ENCODE peak calls at places on chromosomes 12 and 14, in four cellular contexts. One of them, this sample, is unnamed. For H3K4me1, the result is how much of the 10 kb centered on the place peaks cover.

GRCh38 chr12:130632582-130633174 is 83.4 kb downstream of the RIMBP2 start:
- DNase-seq in mucosa of descending colon: no peak
- DNase-seq in neural progenitor cell: no peak
- DNase-seq in body of pancreas: no peak
- DNase-seq in this sample: no peak

GRCh38 chr12:32108829-32109228 is 2.2 kb downstream of the BICD1 start:
- DNase-seq in body of pancreas: no peak
- DNase-seq in mucosa of descending colon: no peak
- DNase-seq in neural progenitor cell: no peak
- DNase-seq in this sample: no peak

GRCh38 chr14:93173943-93174395 is 10.7 kb downstream of the MOAP1 start:
- DNase-seq in mucosa of descending colon: no peak
- DNase-seq in neural progenitor cell: no peak
- DNase-seq in body of pancreas: no peak
- DNase-seq in this sample: no peak

GRCh38 chr12:8033153-8034044 is 883 bp downstream of the FOXJ2 start:
- DNase-seq in body of pancreas: peak
- DNase-seq in neural progenitor cell: peak
- DNase-seq in mucosa of descending colon: no peak
- DNase-seq in this sample: peak

GRCh38 chr12:53764630-53765029 is 12.9 kb upstream of the CISTR start:
- DNase-seq in mucosa of descending colon: no peak
- DNase-seq in neural progenitor cell: no peak
- DNase-seq in body of pancreas: no peak
- DNase-seq in this sample: no peak

GRCh38 chr14:33254876-33255275 is 316.2 kb downstream of the NPAS3 start:
- DNase-seq in neural progenitor cell: no peak
- DNase-seq in body of pancreas: no peak
- DNase-seq in mucosa of descending colon: no peak
- DNase-seq in this sample: no peak

GRCh38 chr12:74598819-74599218 is 61.2 kb downstream of the ATXN7L3B start:
- DNase-seq in mucosa of descending colon: no peak
- DNase-seq in neural progenitor cell: no peak
- DNase-seq in body of pancreas: no peak
- DNase-seq in this sample: no peak

GRCh38 chr14:37697489-37698121 is 102.2 kb downstream of the TTC6 start:
- DNase-seq in mucosa of descending colon: no peak
- DNase-seq in body of pancreas: no peak
- DNase-seq in neural progenitor cell: no peak
- DNase-seq in this sample: no peak

GRCh38 chr14:52783211-52783610 is 8.2 kb downstream of the GNPNAT1 start:
- DNase-seq in neural progenitor cell: no peak
- DNase-seq in body of pancreas: no peak
- DNase-seq in mucosa of descending colon: no peak
- DNase-seq in this sample: no peak

GRCh38 chr12:121955258-121956040 is 37.1 kb downstream of the CFAP251 start:
- DNase-seq in neural progenitor cell: peak
- DNase-seq in mucosa of descending colon: no peak
- DNase-seq in body of pancreas: no peak
- DNase-seq in this sample: no peak

GRCh38 chr12:131828671-131829350 is 618 bp downstream of the MMP17 start:
- DNase-seq in body of pancreas: no peak
- DNase-seq in neural progenitor cell: peak
- DNase-seq in mucosa of descending colon: no peak
- DNase-seq in this sample: no peak

GRCh38 chr12:27566159-27566558 is 42.2 kb downstream of the PPFIBP1 start:
- DNase-seq in body of pancreas: no peak
- DNase-seq in mucosa of descending colon: no peak
- DNase-seq in neural progenitor cell: no peak
- DNase-seq in this sample: no peak

GRCh38 chr14:104895786-104896642 is 28.7 kb upstream of the PLD4 start:
- DNase-seq in body of pancreas: peak
- DNase-seq in mucosa of descending colon: peak
- DNase-seq in neural progenitor cell: no peak
- DNase-seq in this sample: peak

GRCh38 chr14:34059037-34059924 is 108.4 kb upstream of the EGLN3 start:
- DNase-seq in mucosa of descending colon: peak
- DNase-seq in body of pancreas: no peak
- DNase-seq in neural progenitor cell: no peak
- DNase-seq in this sample: no peak

GRCh38 chr12:90945070-90945649 is 9.8 kb downstream of the CCER1 start:
- DNase-seq in mucosa of descending colon: no peak
- DNase-seq in body of pancreas: no peak
- DNase-seq in neural progenitor cell: peak
- DNase-seq in this sample: no peak

GRCh38 chr12:54053625-54054441 is at the start of gene HOXC4:
- DNase-seq in mucosa of descending colon: no peak
- DNase-seq in neural progenitor cell: no peak
- DNase-seq in body of pancreas: no peak
- DNase-seq in this sample: no peak

GRCh38 chr12:93274937-93275336 is 102.8 kb upstream of the NUDT4 start:
- DNase-seq in neural progenitor cell: no peak
- DNase-seq in body of pancreas: no peak
- DNase-seq in mucosa of descending colon: no peak
- DNase-seq in this sample: no peak

GRCh38 chr12:2804390-2805145 is 7.9 kb upstream of the ITFG2 start:
- DNase-seq in mucosa of descending colon: no peak
- DNase-seq in neural progenitor cell: no peak
- DNase-seq in body of pancreas: peak
- DNase-seq in this sample: peak

GRCh38 chr12:43676183-43676813 is 82.3 kb downstream of the PUS7L start:
- DNase-seq in mucosa of descending colon: no peak
- DNase-seq in neural progenitor cell: peak
- DNase-seq in body of pancreas: no peak
- DNase-seq in this sample: no peak

GRCh38 chr14:22925513-22925912 is 3.7 kb downstream of the PRMT5 start:
- DNase-seq in mucosa of descending colon: no peak
- DNase-seq in body of pancreas: no peak
- DNase-seq in neural progenitor cell: no peak
- DNase-seq in this sample: no peak
- H3K4me1 ChIP-seq in mucosa of descending colon: under half
- H3K4me1 ChIP-seq in body of pancreas: under half
- H3K4me1 ChIP-seq in neural progenitor cell: under half
- H3K4me1 ChIP-seq in this sample: under half

DNA sequence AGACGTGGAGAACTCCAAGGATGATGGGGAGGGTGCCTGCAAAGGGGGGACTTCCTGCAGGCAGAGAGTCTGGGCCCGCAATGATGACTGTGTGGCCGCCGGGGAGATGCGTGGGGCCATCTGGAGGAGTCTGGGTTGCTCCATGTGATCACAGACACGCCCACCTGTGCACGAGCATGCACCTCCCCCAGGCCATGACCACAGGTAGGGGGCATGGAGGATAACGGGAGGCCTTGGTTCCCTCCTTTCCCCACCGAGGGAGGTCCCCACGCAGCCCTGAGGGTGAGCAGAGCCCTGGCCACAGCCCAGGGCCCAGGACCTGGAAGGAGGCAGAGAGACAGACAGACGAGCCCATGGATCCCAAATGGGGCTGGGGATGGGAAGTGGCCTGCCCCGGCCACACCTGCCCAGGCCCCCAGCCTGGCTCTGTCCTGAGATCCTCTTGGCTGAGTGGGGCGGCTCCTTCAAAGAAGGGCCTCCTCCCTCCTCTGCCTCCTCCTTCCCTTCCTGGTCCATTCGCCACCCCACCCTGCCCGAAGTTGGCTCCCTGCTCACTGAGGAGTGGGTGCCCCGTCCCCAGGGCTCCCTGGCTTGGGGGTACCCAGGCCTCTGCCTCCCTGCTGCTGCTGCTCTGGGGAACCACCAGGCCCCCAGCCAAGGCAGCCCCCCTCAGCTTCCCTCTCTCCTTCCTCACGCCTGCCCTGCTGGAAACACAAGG is 138.2 kb downstream of the CALM1 start:
- DNase-seq in body of pancreas: no peak
- DNase-seq in neural progenitor cell: no peak
- DNase-seq in mucosa of descending colon: peak
- DNase-seq in this sample: peak
- H3K4me1 ChIP-seq in body of pancreas: under half
- H3K4me1 ChIP-seq in neural progenitor cell: under half
- H3K4me1 ChIP-seq in mucosa of descending colon: under half
- H3K4me1 ChIP-seq in this sample: under half

GRCh38 chr14:95286649-95287048 is 33.1 kb downstream of the CLMN start:
- DNase-seq in neural progenitor cell: no peak
- DNase-seq in mucosa of descending colon: no peak
- DNase-seq in body of pancreas: no peak
- DNase-seq in this sample: no peak
- H3K4me1 ChIP-seq in neural progenitor cell: under half
- H3K4me1 ChIP-seq in mucosa of descending colon: under half
- H3K4me1 ChIP-seq in body of pancreas: under half
- H3K4me1 ChIP-seq in this sample: under half

DNA sequence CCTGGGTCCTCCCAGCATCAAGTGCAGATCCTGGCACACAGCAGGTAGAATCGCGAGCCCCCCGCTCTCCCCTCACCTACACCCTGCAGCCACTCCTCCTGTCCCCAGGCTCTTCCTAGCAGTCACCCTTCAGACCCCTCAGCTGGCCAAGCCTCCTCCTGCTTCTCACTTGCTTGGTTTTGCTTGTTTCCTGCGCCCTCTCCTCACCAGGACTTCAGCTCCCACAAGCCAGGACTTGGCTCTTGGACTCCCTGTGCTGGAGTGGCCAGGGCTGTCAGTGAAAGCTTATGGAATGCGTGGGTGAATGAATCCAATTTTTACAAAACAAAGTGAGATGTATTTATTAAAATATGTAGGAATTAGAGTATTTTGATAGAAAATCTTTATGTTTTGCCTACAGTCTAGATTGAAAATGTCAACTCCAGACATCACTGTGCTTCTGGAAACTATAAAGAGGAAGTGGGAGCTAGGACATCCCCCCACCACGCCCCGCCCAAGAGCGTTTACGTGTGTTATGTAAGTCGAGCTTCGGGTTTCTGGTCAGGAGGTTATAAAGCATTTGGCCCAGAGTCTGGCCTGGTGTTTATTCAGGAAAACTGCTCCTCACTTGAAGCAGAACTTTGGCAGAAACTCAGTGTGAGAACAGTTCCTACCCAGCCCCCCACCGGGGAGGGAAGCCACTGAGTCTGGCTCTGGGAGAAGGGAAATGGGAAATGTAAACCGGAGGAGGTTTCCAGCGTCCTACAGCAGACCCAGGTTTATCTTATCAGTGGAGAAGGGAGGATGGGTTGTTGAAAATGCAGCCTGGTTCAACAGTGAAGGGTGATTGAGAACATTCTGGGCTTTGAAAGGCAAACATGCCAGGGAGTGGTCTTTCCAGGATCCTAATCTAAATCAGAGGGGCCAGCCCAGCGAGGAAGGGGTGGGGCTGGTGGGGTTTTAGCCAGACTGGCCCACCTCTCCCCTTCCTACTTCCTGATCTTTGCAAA is 8.8 kb downstream of the ALDH2 start:
- DNase-seq in mucosa of descending colon: peak
- DNase-seq in body of pancreas: peak
- DNase-seq in neural progenitor cell: no peak
- DNase-seq in this sample: peak
- H3K4me1 ChIP-seq in mucosa of descending colon: half or more
- H3K4me1 ChIP-seq in body of pancreas: half or more
- H3K4me1 ChIP-seq in neural progenitor cell: under half
- H3K4me1 ChIP-seq in this sample: under half

GRCh38 chr12:124919646-124920352 is 5.3 kb upstream of the UBC start:
- DNase-seq in body of pancreas: no peak
- DNase-seq in neural progenitor cell: peak
- DNase-seq in mucosa of descending colon: no peak
- DNase-seq in this sample: no peak

GRCh38 chr12:124917135-124917840 is 2.8 kb upstream of the UBC start:
- DNase-seq in body of pancreas: peak
- DNase-seq in mucosa of descending colon: peak
- DNase-seq in neural progenitor cell: peak
- DNase-seq in this sample: peak

GRCh38 chr12:124917841-124918621 is 3.6 kb upstream of the UBC start:
- DNase-seq in mucosa of descending colon: no peak
- DNase-seq in body of pancreas: no peak
- DNase-seq in neural progenitor cell: no peak
- DNase-seq in this sample: no peak

GRCh38 chr12:124921200-124922008 is 7.0 kb upstream of the UBC start:
- DNase-seq in neural progenitor cell: peak
- DNase-seq in mucosa of descending colon: peak
- DNase-seq in body of pancreas: peak
- DNase-seq in this sample: no peak

DNA sequence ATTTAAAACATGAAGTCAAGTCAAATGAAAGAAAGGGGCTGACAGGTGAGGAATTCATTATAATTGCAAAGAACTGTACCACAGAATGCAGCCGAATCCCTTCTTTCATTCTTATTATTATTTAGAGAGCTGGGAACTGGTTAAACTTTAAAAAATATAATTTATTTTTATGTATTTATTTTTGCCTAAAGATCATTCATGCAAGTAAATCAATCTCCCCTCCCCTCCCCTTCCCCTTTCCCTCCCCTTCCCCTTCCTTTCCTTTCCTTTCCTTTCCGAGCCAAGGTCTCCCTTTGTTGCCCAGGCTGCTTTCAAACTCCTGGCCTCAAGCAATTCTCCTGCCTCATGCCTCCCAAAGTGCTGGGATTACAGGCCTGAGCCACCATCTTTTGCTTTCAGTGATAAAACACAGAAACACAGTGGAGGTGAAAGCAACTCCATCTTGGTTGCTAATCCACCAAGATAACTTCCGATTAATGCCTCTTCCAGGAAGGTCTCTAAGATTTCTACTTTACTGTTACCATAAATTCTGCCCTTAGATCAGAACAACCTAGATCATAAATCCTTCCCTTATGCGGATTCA is 6.0 kb upstream of the UBC start:
- DNase-seq in neural progenitor cell: peak
- DNase-seq in body of pancreas: no peak
- DNase-seq in mucosa of descending colon: no peak
- DNase-seq in this sample: no peak
- H3K4me1 ChIP-seq in neural progenitor cell: half or more
- H3K4me1 ChIP-seq in body of pancreas: under half
- H3K4me1 ChIP-seq in mucosa of descending colon: under half
- H3K4me1 ChIP-seq in this sample: under half